ENCODE peak calls at places on chromosomes 5 and 9, in five cellular contexts. G is cardiac fibroblast, F is endothelial cell, Y is lung, H is type B pancreatic cell. X is an unnamed sample.

GRCh38 chr5:178778919-178779318 is 48.5 kb upstream of the ZNF354A start:
- DNase-seq in H (no peak), F (no peak), Y (no peak), G (no peak), X (no peak)

GRCh38 chr9:131854906-131855504 is 115.1 kb upstream of the RAPGEF1 start:
- DNase-seq in H (no peak), Y (no peak), F (no peak), G (peak), X (no peak)

GRCh38 chr5:138663561-138663960 is 88.4 kb upstream of the HSPA9 start:
- DNase-seq in G (peak), F (no peak), Y (no peak), H (no peak), X (no peak)

GRCh38 chr9:126420643-126421564 is 94.3 kb downstream of the MVB12B start:
- DNase-seq in G (peak), F (no peak), H (no peak), Y (no peak), X (no peak)

GRCh38 chr5:57184322-57184721 is 10.5 kb downstream of the GPBP1 start:
- DNase-seq in F (no peak), Y (no peak), G (no peak), H (no peak), X (no peak)

GRCh38 chr5:132760601-132761317 is 13.5 kb downstream of the CCNI2 start:
- DNase-seq in F (no peak), G (no peak), H (no peak), Y (no peak), X (no peak)

GRCh38 chr9:90165281-90165680 is 477.3 kb downstream of the DIRAS2 start:
- DNase-seq in H (no peak), G (no peak), Y (no peak), F (no peak), X (no peak)

GRCh38 chr9:134053941-134054761 is 13.7 kb downstream of the BRD3 start:
- DNase-seq in F (no peak), Y (no peak), H (no peak), G (no peak), X (no peak)

GRCh38 chr5:135472141-135472540 is 20.0 kb upstream of the TIFAB start:
- DNase-seq in H (no peak), F (no peak), G (no peak), Y (no peak), X (no peak)

GRCh38 chr5:109619024-109619460 is 70.7 kb upstream of the MAN2A1 start:
- DNase-seq in F (no peak), H (no peak), G (no peak), Y (no peak), X (no peak)

GRCh38 chr5:9401786-9402472 is 143.9 kb downstream of the SEMA5A start:
- DNase-seq in F (no peak), Y (no peak), H (no peak), G (peak), X (no peak)

DNA sequence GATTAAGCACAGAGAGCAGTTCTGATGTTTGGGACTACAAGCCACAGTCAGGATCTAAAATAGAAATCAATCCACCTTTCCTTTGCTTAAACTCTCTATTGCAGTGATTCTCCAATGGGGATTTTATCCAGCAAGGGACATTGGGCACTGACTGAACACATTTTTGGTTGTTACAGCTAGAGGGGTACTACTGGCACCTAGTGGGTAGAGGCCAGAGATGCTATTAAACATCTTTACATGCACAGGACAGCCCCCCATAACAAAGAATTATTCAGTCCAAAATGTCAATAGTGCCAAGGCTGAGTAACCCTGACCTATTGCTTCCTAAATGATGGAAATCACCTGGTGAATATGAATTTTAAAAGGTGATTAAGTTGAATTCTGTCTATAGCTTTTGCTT is 12.0 kb downstream of the ZNF622 start:
- DNase-seq in Y (no peak), G (no peak), F (no peak), H (no peak), X (no peak)
- TF ChIP-seq CTCF in Y (no peak), G (no peak), F (no peak), H (no peak), X (no peak)

GRCh38 chr5:139809331-139809810 is 13.8 kb downstream of the PSD2 start:
- DNase-seq in H (no peak), Y (no peak), G (no peak), F (no peak), X (no peak)

GRCh38 chr5:139810341-139811075 is 14.9 kb downstream of the PSD2 start:
- DNase-seq in H (no peak), G (no peak), Y (no peak), F (no peak), X (no peak)

GRCh38 chr5:139807647-139808030 is 12.0 kb downstream of the PSD2 start:
- DNase-seq in H (no peak), Y (no peak), G (no peak), F (no peak), X (no peak)

GRCh38 chr5:139806726-139807646 is 11.4 kb downstream of the PSD2 start:
- DNase-seq in H (no peak), G (no peak), Y (no peak), F (no peak), X (no peak)

GRCh38 chr5:139808481-139809330 is 13.1 kb downstream of the PSD2 start:
- DNase-seq in F (peak), H (no peak), G (peak), Y (no peak), X (no peak)
- TF ChIP-seq CTCF in F (no peak), H (no peak), G (no peak), Y (no peak), X (no peak)

GRCh38 chr5:172929371-172929838 is 29.8 kb upstream of the RPL26L1 start:
- DNase-seq in F (no peak), G (peak), H (no peak), Y (no peak), X (peak)
- TF ChIP-seq CTCF in F (no peak), G (peak), H (no peak), Y (no peak), X (peak)

GRCh38 chr5:1208743-1209551 is 7.6 kb downstream of the SLC6A19 start:
- DNase-seq in H (no peak), G (peak), Y (no peak), F (peak), X (no peak)
- TF ChIP-seq CTCF in H (peak), G (peak), Y (no peak), F (no peak), X (peak)

DNA sequence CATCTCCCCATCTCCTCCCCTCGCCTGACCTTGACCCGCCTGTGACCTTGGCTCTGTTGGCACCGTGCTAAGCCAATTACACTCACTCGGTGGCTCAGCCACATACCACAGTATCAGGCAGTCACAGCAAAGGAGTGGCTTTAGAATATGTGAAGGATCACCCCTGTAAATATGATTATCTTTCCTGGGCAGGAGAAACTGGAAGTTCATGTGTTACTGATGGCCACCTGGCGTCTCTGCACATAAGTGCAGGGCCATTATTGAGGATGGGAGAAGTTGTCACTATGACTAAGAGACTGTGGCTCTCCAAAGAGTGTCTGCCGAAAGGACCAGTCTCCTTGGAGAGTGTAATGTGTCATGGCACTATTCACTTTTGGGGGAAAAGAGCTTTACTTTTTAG is 116.9 kb upstream of the S1PR3 start:
- DNase-seq in G (no peak), H (no peak), F (no peak), Y (no peak), X (no peak)
- TF ChIP-seq CTCF in G (no peak), H (no peak), F (no peak), Y (no peak), X (no peak)

X was measured in AG09319.